ENCODE peak calls at places on chromosomes 13 and 19, in seven cellular contexts. L is upper lobe of right lung, P is heart left ventricle, V is heart right ventricle, Q is adipocyte, C is aorta, U is psoas muscle. D is an unnamed sample.
A peak's percentile ranks its signal among the peaks of the same experiment; 100 is the strongest.

GRCh38 chr13:33678906-33679657 is 138.9 kb upstream of the RFC3 start:
- DNase-seq in L (peak; percentile 72), P (peak; percentile 66), V (peak; percentile 36), Q (no peak), C (no peak), U (peak; percentile 21), D (no peak)

GRCh38 chr13:83882626-83882959 is 319 bp upstream of the SLITRK1 start:
- DNase-seq in L (no peak), P (no peak), V (no peak), Q (no peak), C (no peak), U (no peak), D (no peak)

GRCh38 chr13:29817604-29818378 is 32.6 kb downstream of the UBL3 start:
- DNase-seq in L (no peak), P (no peak), V (no peak), Q (no peak), C (no peak), U (no peak), D (no peak)

GRCh38 chr19:12365094-12365371 is 450 bp downstream of the ZNF442 start:
- DNase-seq in L (no peak), P (no peak), V (no peak), Q (peak; percentile 61), C (no peak), U (no peak), D (peak; percentile 10)

GRCh38 chr13:33204130-33204927 is 81.2 kb downstream of the STARD13 start:
- DNase-seq in L (no peak), P (peak; percentile 63), V (peak; percentile 50), Q (peak; percentile 94), C (peak; percentile 86), U (peak; percentile 64), D (no peak)

GRCh38 chr13:76730220-76730619 is 156.0 kb downstream of the KCTD12 start:
- DNase-seq in L (no peak), P (no peak), V (no peak), Q (no peak), C (no peak), U (no peak), D (no peak)

GRCh38 chr13:95834134-95834765 is 157.3 kb downstream of the DNAJC3 start:
- DNase-seq in L (peak; percentile 66), P (peak; percentile 54), V (peak; percentile 44), Q (peak; percentile 82), C (peak; percentile 81), U (peak; percentile 39), D (peak; percentile 29)

GRCh38 chr19:50889638-50890037 is 16.4 kb downstream of the KLK2 start:
- DNase-seq in L (no peak), P (no peak), V (no peak), Q (no peak), C (no peak), U (no peak), D (peak; percentile 84)

GRCh38 chr13:107767119-107767518 is 448.2 kb downstream of the LIG4 start:
- DNase-seq in L (no peak), P (no peak), V (no peak), Q (no peak), C (no peak), U (no peak), D (no peak)

GRCh38 chr13:40987606-40988280 is 31.4 kb downstream of the ELF1 start:
- DNase-seq in L (no peak), P (no peak), V (no peak), Q (peak; percentile 65), C (no peak), U (no peak), D (no peak)

GRCh38 chr13:43664700-43665191 is 122.0 kb downstream of the ENOX1 start:
- DNase-seq in L (no peak), P (peak; percentile 48), V (peak; percentile 9), Q (peak; percentile 71), C (no peak), U (no peak), D (peak; percentile 7)

GRCh38 chr13:73464758-73465628 is 406.2 kb downstream of the KLF5 start:
- DNase-seq in L (no peak), P (no peak), V (no peak), Q (no peak), C (no peak), U (no peak), D (peak; percentile 64)

GRCh38 chr13:80339841-80340642 is 884 bp downstream of the SPRY2 start:
- DNase-seq in L (peak; percentile 79), P (peak; percentile 83), V (peak; percentile 55), Q (peak; percentile 69), C (peak; percentile 83), U (peak; percentile 55), D (peak; percentile 46)

GRCh38 chr19:57812201-57812600 is 2.5 kb downstream of the ZNF552 start:
- DNase-seq in L (no peak), P (no peak), V (no peak), Q (no peak), C (no peak), U (no peak), D (no peak)

GRCh38 chr13:112456138-112457056 is 80.2 kb downstream of the SPACA7 start:
- DNase-seq in L (peak; percentile 50), P (peak; percentile 25), V (no peak), Q (no peak), C (no peak), U (no peak), D (no peak)

GRCh38 chr13:40377783-40378182 is 288.7 kb downstream of the FOXO1 start:
- DNase-seq in L (no peak), P (no peak), V (no peak), Q (no peak), C (no peak), U (no peak), D (no peak)

DNA sequence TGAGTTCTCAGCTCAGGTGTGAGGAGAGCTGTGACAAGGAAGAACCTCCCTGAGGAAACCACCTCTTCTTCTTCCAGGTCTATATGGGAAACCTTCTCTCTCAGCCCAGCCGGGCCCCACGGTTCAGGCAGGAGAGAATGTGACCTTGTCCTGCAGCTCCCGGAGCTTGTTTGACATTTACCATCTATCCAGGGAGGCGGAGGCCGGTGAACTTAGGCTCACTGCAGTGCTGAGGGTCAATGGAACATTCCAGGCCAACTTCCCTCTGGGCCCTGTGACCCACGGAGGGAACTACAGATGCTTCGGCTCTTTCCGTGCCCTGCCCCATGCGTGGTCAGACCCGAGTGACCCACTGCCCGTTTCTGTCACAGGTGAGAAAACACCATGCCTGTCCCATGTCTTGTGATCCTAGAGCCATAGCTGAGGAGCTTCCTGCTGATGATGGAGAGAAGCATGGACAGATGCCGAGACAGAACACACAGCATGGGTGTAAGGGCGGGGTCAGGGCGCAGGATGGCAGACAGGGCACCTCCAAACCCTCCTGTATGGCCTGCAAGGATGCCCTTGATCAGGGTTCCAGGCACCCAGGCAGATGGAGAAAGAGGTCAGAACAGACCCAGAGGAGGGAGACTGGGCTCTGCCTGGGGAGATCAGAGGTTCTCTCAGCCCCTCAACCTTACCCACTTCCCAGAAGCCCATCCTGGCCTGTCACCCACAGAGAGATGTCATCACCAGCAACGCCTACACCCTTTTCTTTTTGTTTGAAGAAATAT is 5.4 kb downstream of the KIR3DL3 start:
- DNase-seq in L (no peak), P (no peak), V (no peak), Q (no peak), C (no peak), U (no peak), D (no peak)
- H3K9me3 ChIP-seq in L (no peaks in the 10 kb centered on the region), P (no peaks in the 10 kb centered on the region), V (no peaks in the 10 kb centered on the region), Q (peaks cover 2% of the 10 kb centered on the region), C (peaks cover 1% of the 10 kb centered on the region), U (no peaks in the 10 kb centered on the region), D (no peaks in the 10 kb centered on the region)

DNA sequence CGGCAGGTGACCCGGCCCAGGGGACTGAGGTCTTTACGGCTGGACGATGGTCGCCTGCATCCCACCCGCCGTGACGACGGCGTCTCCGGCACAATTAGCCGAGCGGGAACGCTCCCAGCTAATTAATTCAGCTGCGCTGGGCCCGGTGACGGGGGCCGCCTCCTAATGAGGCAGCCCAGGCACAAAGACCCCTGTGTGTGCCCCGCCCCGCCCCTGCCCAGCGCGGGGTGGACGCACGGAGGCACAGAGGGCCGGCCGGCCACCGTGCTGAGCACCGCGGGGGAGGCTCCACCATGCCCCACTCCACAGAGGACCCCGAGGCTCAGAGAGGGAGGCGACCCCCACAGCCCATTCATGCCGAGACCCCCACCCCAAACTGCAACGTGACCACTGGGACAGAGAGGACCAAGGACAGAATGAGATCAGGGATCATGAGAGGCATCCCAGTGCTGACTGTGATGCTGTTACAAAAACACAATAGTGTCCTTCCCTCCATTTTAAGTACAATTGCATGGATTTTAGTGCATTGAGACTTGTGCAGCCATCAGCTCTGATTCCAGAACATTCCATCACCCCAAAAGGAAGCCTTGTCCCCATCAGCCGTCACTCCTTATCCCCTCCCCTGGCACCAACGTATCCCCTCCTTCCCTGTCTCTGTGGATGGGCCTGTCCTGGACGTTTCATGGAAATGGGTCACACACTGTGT is 17.0 kb downstream of the EFNA2 start:
- DNase-seq in L (no peak), P (no peak), V (no peak), Q (no peak), C (no peak), U (no peak), D (no peak)
- H3K9me3 ChIP-seq in L (no peaks in the 10 kb centered on the region), P (no peaks in the 10 kb centered on the region), V (no peaks in the 10 kb centered on the region), Q (no peaks in the 10 kb centered on the region), C (no peaks in the 10 kb centered on the region), U (no peaks in the 10 kb centered on the region), D (no peaks in the 10 kb centered on the region)

GRCh38 chr13:21534760-21535159 is 69.2 kb downstream of the MICU2 start:
- DNase-seq in L (no peak), P (no peak), V (no peak), Q (no peak), C (no peak), U (no peak), D (no peak)
- H3K9me3 ChIP-seq in L (no peaks in the 10 kb centered on the region), P (no peaks in the 10 kb centered on the region), V (no peaks in the 10 kb centered on the region), Q (no peaks in the 10 kb centered on the region), C (no peaks in the 10 kb centered on the region), U (no peaks in the 10 kb centered on the region), D (no peaks in the 10 kb centered on the region)

GRCh38 chr19:27890696-27891095 is 1322.3 kb downstream of the UQCRFS1 start:
- DNase-seq in L (no peak), P (no peak), V (no peak), Q (no peak), C (no peak), U (no peak), D (no peak)
- H3K9me3 ChIP-seq in L (no peaks in the 10 kb centered on the region), P (no peaks in the 10 kb centered on the region), V (no peaks in the 10 kb centered on the region), Q (no peaks in the 10 kb centered on the region), C (no peaks in the 10 kb centered on the region), U (no peaks in the 10 kb centered on the region), D (no peaks in the 10 kb centered on the region)

GRCh38 chr19:8814176-8814575 is 17.9 kb downstream of the ZNF558 start:
- DNase-seq in L (no peak), P (no peak), V (no peak), Q (no peak), C (no peak), U (no peak), D (no peak)
- H3K9me3 ChIP-seq in L (peaks cover 85% of the 10 kb centered on the region), P (peaks cover 88% of the 10 kb centered on the region), V (peaks cover 47% of the 10 kb centered on the region), Q (peaks cover 100% of the 10 kb centered on the region), C (peaks cover 41% of the 10 kb centered on the region), U (peaks cover 90% of the 10 kb centered on the region), D (no peaks in the 10 kb centered on the region)